ENCODE peak calls at places on chromosome X, in seven cellular contexts. F, O, J, N, I, H and C are unnamed samples.

GRCh38 chrX:40628506-40628905 is 5.3 kb downstream of the MPC1L start:
- DNase-seq in F (no peak), O (no peak), J (no peak), N (no peak), I (no peak), H (peak; percentile 21), C (no peak)

GRCh38 chrX:46325312-46325877 is 219.8 kb downstream of the ZNF674 start:
- DNase-seq in F (no peak), O (peak; percentile 96), J (no peak), N (no peak), I (peak; percentile 15), H (peak; percentile 42), C (peak; percentile 86)

GRCh38 chrX:153387987-153388721 is 13.0 kb downstream of the PNMA6E start:
- DNase-seq in F (no peak), O (no peak), J (no peak), N (no peak), I (no peak), H (no peak), C (no peak)

GRCh38 chrX:129565046-129565649 is 25.1 kb downstream of the OCRL start:
- DNase-seq in F (no peak), O (no peak), J (no peak), N (no peak), I (no peak), H (peak; percentile 53), C (no peak)

GRCh38 chrX:74383611-74384010 is 37.7 kb upstream of the SLC16A2 start:
- DNase-seq in F (peak; percentile 1), O (peak; percentile 83), J (no peak), N (no peak), I (peak; percentile 37), H (peak; percentile 62), C (peak; percentile 56)

GRCh38 chrX:130055103-130055502 is 55.2 kb downstream of the ELF4 start:
- DNase-seq in F (no peak), O (no peak), J (no peak), N (no peak), I (no peak), H (peak; percentile 55), C (no peak)

GRCh38 chrX:21715825-21716224 is 42.1 kb downstream of the SMPX start:
- DNase-seq in F (no peak), O (no peak), J (no peak), N (no peak), I (no peak), H (no peak), C (no peak)

GRCh38 chrX:103699243-103699642 is 11.5 kb upstream of the TMEM31 start:
- DNase-seq in F (no peak), O (peak; percentile 48), J (no peak), N (no peak), I (no peak), H (no peak), C (no peak)

GRCh38 chrX:14801136-14801535 is 71.7 kb downstream of the FANCB start:
- DNase-seq in F (no peak), O (peak; percentile 62), J (no peak), N (no peak), I (no peak), H (no peak), C (no peak)

GRCh38 chrX:31603411-31604120 is 531.7 kb upstream of the FTHL17 start:
- DNase-seq in F (no peak), O (no peak), J (no peak), N (no peak), I (no peak), H (peak; percentile 22), C (no peak)

GRCh38 chrX:154058207-154058997 is 38.7 kb upstream of the IRAK1 start:
- DNase-seq in F (no peak), O (no peak), J (no peak), N (no peak), I (no peak), H (no peak), C (no peak)

GRCh38 chrX:31988975-31989374 is 917.1 kb upstream of the FTHL17 start:
- DNase-seq in F (no peak), O (no peak), J (no peak), N (no peak), I (no peak), H (no peak), C (no peak)

GRCh38 chrX:63930140-63930539 is 145.1 kb upstream of the ARHGEF9 start:
- DNase-seq in F (no peak), O (peak; percentile 14), J (no peak), N (no peak), I (peak; percentile 18), H (no peak), C (peak; percentile 14)

GRCh38 chrX:78237127-78237526 is 90.3 kb downstream of the CYSLTR1 start:
- DNase-seq in F (no peak), O (peak; percentile 26), J (no peak), N (no peak), I (no peak), H (no peak), C (peak; percentile 59)

GRCh38 chrX:153446950-153447580 is 1.2 kb upstream of the TREX2 start:
- DNase-seq in F (no peak), O (no peak), J (no peak), N (no peak), I (no peak), H (no peak), C (no peak)

GRCh38 chrX:66731398-66731797 is 92.5 kb upstream of the EDA2R start:
- DNase-seq in F (no peak), O (peak; percentile 34), J (no peak), N (no peak), I (peak; percentile 49), H (peak; percentile 14), C (peak; percentile 49)

GRCh38 chrX:39896951-39897740 is 200.6 kb downstream of the BCOR start:
- DNase-seq in F (no peak), O (peak; percentile 72), J (no peak), N (no peak), I (peak; percentile 74), H (peak; percentile 67), C (no peak)

GRCh38 chrX:44451056-44451455 is 91.6 kb downstream of the FUNDC1 start:
- DNase-seq in F (no peak), O (no peak), J (no peak), N (no peak), I (no peak), H (no peak), C (no peak)

GRCh38 chrX:33053001-33053400 is 158.3 kb downstream of the DMD start:
- DNase-seq in F (no peak), O (no peak), J (no peak), N (no peak), I (no peak), H (no peak), C (no peak)

GRCh38 chrX:155966876-155967275 is 30.6 kb upstream of the IL9R start:
- DNase-seq in F (peak; percentile 6), O (peak; percentile 59), J (no peak), N (peak; percentile 17), I (peak; percentile 2), H (no peak), C (peak; percentile 26)

GRCh38 chrX:10636337-10636736 is 16.0 kb upstream of the MID1 start:
- DNase-seq in F (no peak), O (peak; percentile 80), J (no peak), N (no peak), I (peak; percentile 63), H (peak; percentile 78), C (peak; percentile 72)

GRCh38 chrX:133482345-133483041 is 67.2 kb upstream of the GPC4 start:
- DNase-seq in F (no peak), O (peak; percentile 70), J (no peak), N (no peak), I (no peak), H (peak; percentile 84), C (peak; percentile 71)

GRCh38 chrX:93985621-93986020 is 311.6 kb downstream of the FAM133A start:
- DNase-seq in F (no peak), O (peak; percentile 32), J (no peak), N (no peak), I (no peak), H (no peak), C (peak; percentile 63)

GRCh38 chrX:38452603-38453002 is 100.2 kb downstream of the OTC start:
- DNase-seq in F (no peak), O (no peak), J (no peak), N (no peak), I (no peak), H (no peak), C (no peak)

GRCh38 chrX:38462257-38462656 is 99.1 kb upstream of the TSPAN7 start:
- DNase-seq in F (no peak), O (no peak), J (no peak), N (no peak), I (no peak), H (no peak), C (no peak)

DNA sequence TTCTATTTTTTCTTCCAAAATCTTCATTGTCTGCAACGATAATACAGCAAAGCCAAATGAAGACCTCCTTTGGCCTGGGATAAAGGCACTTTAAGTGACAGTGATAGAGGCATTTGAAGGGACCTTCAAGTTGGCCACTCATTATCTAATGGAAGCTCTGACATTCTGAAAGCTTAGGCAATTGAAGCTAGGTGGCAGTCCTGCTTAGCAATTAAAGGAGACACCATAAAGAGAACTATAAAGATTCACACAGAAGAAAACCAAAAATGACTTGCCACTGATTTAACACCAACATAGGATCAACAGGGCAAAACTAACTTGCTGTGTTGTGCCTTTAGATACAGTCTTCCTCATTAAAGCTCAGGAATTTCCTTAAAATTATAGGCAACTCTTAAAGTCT is 103.3 kb upstream of the TSPAN7 start:
- DNase-seq in F (no peak), O (no peak), J (no peak), N (no peak), I (peak; percentile 8), H (no peak), C (peak; percentile 18)
- TF ChIP-seq CTCF in F (no peak), O (no peak), J (no peak), N (no peak), I (no peak), H (no peak), C (no peak)

GRCh38 chrX:86946569-86946968 is 571.0 kb upstream of the KLHL4 start:
- DNase-seq in F (peak; percentile 23), O (peak; percentile 43), J (no peak), N (no peak), I (peak; percentile 72), H (peak; percentile 50), C (peak; percentile 67)
- TF ChIP-seq CTCF in F (peak; percentile 92), O (peak; percentile 63), J (peak; percentile 39), N (no peak), I (peak; percentile 43), H (peak; percentile 22), C (peak; percentile 75)

DNA sequence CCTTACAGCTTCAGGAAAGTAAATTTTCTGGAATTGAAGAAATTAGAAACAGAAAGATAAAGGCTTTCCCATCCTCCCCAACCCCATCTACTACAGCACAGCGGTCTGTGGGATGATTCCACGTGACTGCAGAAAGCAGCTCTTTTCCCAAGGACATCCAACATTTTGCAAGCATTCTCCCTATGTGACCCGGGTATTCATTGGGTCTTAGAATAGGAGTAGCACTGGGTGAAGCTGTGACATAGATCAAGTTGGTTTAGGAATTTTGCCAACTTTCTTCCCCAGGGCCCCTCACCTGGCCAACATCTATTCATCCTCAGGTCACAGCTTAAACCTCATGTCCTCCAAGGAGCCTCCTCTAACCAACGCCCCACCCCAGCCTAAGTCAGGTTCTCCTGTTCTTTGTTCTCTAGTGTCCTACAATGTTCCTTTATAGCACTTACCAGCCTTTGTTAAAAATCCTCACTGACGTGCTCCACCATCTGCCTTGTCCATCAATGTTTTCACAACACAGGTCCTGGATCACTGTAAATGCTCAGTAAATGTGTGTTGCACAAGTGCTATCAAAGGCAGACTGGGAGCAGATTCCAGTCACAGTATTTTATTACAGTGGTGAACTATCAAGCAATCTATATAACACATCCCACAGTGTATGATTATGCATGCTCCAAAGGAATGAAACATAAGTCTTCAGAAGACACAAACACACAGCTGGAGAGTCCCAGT is 80.9 kb upstream of the MTM1 start:
- DNase-seq in F (no peak), O (no peak), J (no peak), N (no peak), I (no peak), H (no peak), C (no peak)
- TF ChIP-seq CTCF in F (no peak), O (no peak), J (no peak), N (no peak), I (no peak), H (no peak), C (no peak)

GRCh38 chrX:16671005-16671404 is 21.0 kb downstream of the S100G start:
- DNase-seq in F (no peak), O (peak; percentile 59), J (no peak), N (peak; percentile 8), I (peak; percentile 48), H (peak; percentile 69), C (peak; percentile 57)
- TF ChIP-seq CTCF in F (peak; percentile 60), O (peak; percentile 66), J (peak; percentile 23), N (no peak), I (peak; percentile 29), H (peak; percentile 24), C (peak; percentile 45)